ENCODE peak calls at places on chromosomes 12 and 14, in eight cellular contexts. One of them, this sample, is unnamed.

GRCh38 chr14:64119535-64119934 is 174.6 kb downstream of the ESR2 start:
- DNase-seq in Caco-2: no peak
- DNase-seq in T-helper 2 cell: no peak
- DNase-seq in GF-D8: no peak
- DNase-seq in heart right ventricle: no peak
- DNase-seq in ACHN: no peak
- DNase-seq in H54: no peak
- DNase-seq in GM12891: no peak
- DNase-seq in this sample: no peak

GRCh38 chr12:65858831-65859230 is 34.5 kb downstream of the HMGA2 start:
- DNase-seq in H54: no peak
- DNase-seq in T-helper 2 cell: no peak
- DNase-seq in GM12891: no peak
- DNase-seq in Caco-2: no peak
- DNase-seq in heart right ventricle: no peak
- DNase-seq in GF-D8: no peak
- DNase-seq in ACHN: no peak
- DNase-seq in this sample: no peak

GRCh38 chr12:6631549-6631961 is 4.2 kb downstream of the LPAR5 start:
- DNase-seq in T-helper 2 cell: no peak
- DNase-seq in heart right ventricle: no peak
- DNase-seq in ACHN: no peak
- DNase-seq in GM12891: no peak
- DNase-seq in H54: no peak
- DNase-seq in GF-D8: no peak
- DNase-seq in Caco-2: no peak
- DNase-seq in this sample: no peak

GRCh38 chr12:123267991-123268843 is 3.4 kb downstream of the CDK2AP1 start:
- DNase-seq in GF-D8: peak; percentile 64
- DNase-seq in ACHN: no peak
- DNase-seq in GM12891: no peak
- DNase-seq in Caco-2: no peak
- DNase-seq in T-helper 2 cell: no peak
- DNase-seq in H54: no peak
- DNase-seq in heart right ventricle: peak; percentile 35
- DNase-seq in this sample: no peak

GRCh38 chr14:106491851-106492250 is 965.5 kb downstream of the TMEM121 start:
- DNase-seq in GF-D8: no peak
- DNase-seq in GM12891: no peak
- DNase-seq in ACHN: peak; percentile 27
- DNase-seq in heart right ventricle: no peak
- DNase-seq in Caco-2: no peak
- DNase-seq in H54: no peak
- DNase-seq in T-helper 2 cell: no peak
- DNase-seq in this sample: no peak

GRCh38 chr14:102140027-102140749 is 491 bp downstream of the WDR20 start:
- DNase-seq in Caco-2: peak; percentile 49
- DNase-seq in T-helper 2 cell: peak; percentile 10
- DNase-seq in H54: peak; percentile 34
- DNase-seq in heart right ventricle: no peak
- DNase-seq in GM12891: peak; percentile 16
- DNase-seq in GF-D8: peak; percentile 6
- DNase-seq in ACHN: peak; percentile 33
- DNase-seq in this sample: no peak

GRCh38 chr12:107145397-107145796 is 52.0 kb upstream of the CRY1 start:
- DNase-seq in H54: no peak
- DNase-seq in ACHN: peak; percentile 52
- DNase-seq in T-helper 2 cell: no peak
- DNase-seq in heart right ventricle: no peak
- DNase-seq in GF-D8: no peak
- DNase-seq in GM12891: no peak
- DNase-seq in Caco-2: no peak
- DNase-seq in this sample: no peak

GRCh38 chr14:59630281-59630963 is 53.8 kb upstream of the CCDC175 start:
- DNase-seq in H54: no peak
- DNase-seq in GM12891: peak; percentile 30
- DNase-seq in T-helper 2 cell: no peak
- DNase-seq in GF-D8: no peak
- DNase-seq in Caco-2: no peak
- DNase-seq in heart right ventricle: no peak
- DNase-seq in ACHN: no peak
- DNase-seq in this sample: no peak

GRCh38 chr14:38339704-38340103 is 83.8 kb upstream of the CLEC14A start:
- DNase-seq in Caco-2: no peak
- DNase-seq in GF-D8: no peak
- DNase-seq in ACHN: no peak
- DNase-seq in heart right ventricle: no peak
- DNase-seq in H54: no peak
- DNase-seq in T-helper 2 cell: no peak
- DNase-seq in GM12891: no peak
- DNase-seq in this sample: no peak

GRCh38 chr12:112837629-112838191 is 46.2 kb downstream of the RPH3A start:
- DNase-seq in heart right ventricle: no peak
- DNase-seq in H54: peak; percentile 41
- DNase-seq in GF-D8: no peak
- DNase-seq in GM12891: no peak
- DNase-seq in Caco-2: no peak
- DNase-seq in ACHN: peak; percentile 66
- DNase-seq in T-helper 2 cell: no peak
- DNase-seq in this sample: no peak

GRCh38 chr12:21813125-21813524 is 38.6 kb upstream of the KCNJ8 start:
- DNase-seq in ACHN: no peak
- DNase-seq in GF-D8: no peak
- DNase-seq in heart right ventricle: no peak
- DNase-seq in GM12891: no peak
- DNase-seq in Caco-2: no peak
- DNase-seq in T-helper 2 cell: no peak
- DNase-seq in H54: no peak
- DNase-seq in this sample: no peak

GRCh38 chr12:14896477-14897184 is 11.0 kb upstream of the MGP start:
- DNase-seq in ACHN: no peak
- DNase-seq in T-helper 2 cell: no peak
- DNase-seq in GF-D8: no peak
- DNase-seq in Caco-2: no peak
- DNase-seq in H54: no peak
- DNase-seq in heart right ventricle: no peak
- DNase-seq in GM12891: no peak
- DNase-seq in this sample: no peak

GRCh38 chr12:54159140-54159539 is 29.6 kb downstream of the SMUG1 start:
- DNase-seq in Caco-2: peak; percentile 86
- DNase-seq in T-helper 2 cell: no peak
- DNase-seq in GM12891: peak; percentile 54
- DNase-seq in H54: peak; percentile 49
- DNase-seq in heart right ventricle: no peak
- DNase-seq in GF-D8: no peak
- DNase-seq in ACHN: no peak
- DNase-seq in this sample: no peak

GRCh38 chr14:77241955-77242354 is 29.1 kb downstream of the NGB start:
- DNase-seq in heart right ventricle: no peak
- DNase-seq in GM12891: no peak
- DNase-seq in Caco-2: no peak
- DNase-seq in T-helper 2 cell: no peak
- DNase-seq in GF-D8: no peak
- DNase-seq in H54: no peak
- DNase-seq in ACHN: peak; percentile 10
- DNase-seq in this sample: no peak

GRCh38 chr12:98793121-98793520 is 148.0 kb downstream of the APAF1 start:
- DNase-seq in ACHN: no peak
- DNase-seq in H54: no peak
- DNase-seq in Caco-2: no peak
- DNase-seq in heart right ventricle: no peak
- DNase-seq in T-helper 2 cell: no peak
- DNase-seq in GF-D8: no peak
- DNase-seq in GM12891: no peak
- DNase-seq in this sample: no peak

GRCh38 chr12:92953747-92954146 is 24.7 kb upstream of the EEA1 start:
- DNase-seq in GM12891: no peak
- DNase-seq in ACHN: peak; percentile 22
- DNase-seq in GF-D8: no peak
- DNase-seq in H54: no peak
- DNase-seq in Caco-2: no peak
- DNase-seq in T-helper 2 cell: no peak
- DNase-seq in heart right ventricle: no peak
- DNase-seq in this sample: no peak

GRCh38 chr14:99133563-99134332 is 138.2 kb downstream of the BCL11B start:
- DNase-seq in H54: no peak
- DNase-seq in GM12891: no peak
- DNase-seq in T-helper 2 cell: no peak
- DNase-seq in Caco-2: no peak
- DNase-seq in heart right ventricle: no peak
- DNase-seq in GF-D8: no peak
- DNase-seq in ACHN: no peak
- DNase-seq in this sample: no peak

GRCh38 chr14:104150201-104151027 is 12.0 kb downstream of the KIF26A start:
- DNase-seq in T-helper 2 cell: no peak
- DNase-seq in GF-D8: no peak
- DNase-seq in Caco-2: no peak
- DNase-seq in heart right ventricle: peak; percentile 51
- DNase-seq in GM12891: no peak
- DNase-seq in H54: peak; percentile 76
- DNase-seq in ACHN: no peak
- DNase-seq in this sample: peak; percentile 40

GRCh38 chr12:123388948-123389559 is 5.1 kb downstream of the KMT5A start:
- DNase-seq in ACHN: no peak
- DNase-seq in GM12891: peak; percentile 49
- DNase-seq in Caco-2: no peak
- DNase-seq in T-helper 2 cell: no peak
- DNase-seq in GF-D8: no peak
- DNase-seq in heart right ventricle: no peak
- DNase-seq in H54: no peak
- DNase-seq in this sample: no peak

GRCh38 chr12:13905795-13906194 is 75.6 kb downstream of the GRIN2B start:
- DNase-seq in Caco-2: no peak
- DNase-seq in heart right ventricle: no peak
- DNase-seq in H54: no peak
- DNase-seq in ACHN: no peak
- DNase-seq in T-helper 2 cell: no peak
- DNase-seq in GM12891: no peak
- DNase-seq in GF-D8: no peak
- DNase-seq in this sample: no peak